ENCODE peak calls at places on chromosomes 3 and 15, in nine cellular contexts. X, M, O, G, T, S, U, Y and Q are unnamed samples.

GRCh38 chr15:59232476-59232875 is 25.8 kb downstream of the LDHAL6B start:
- DNase-seq in S (peak), X (no peak), G (no peak), O (no peak), T (no peak), U (no peak), Y (peak), M (peak), Q (peak)

GRCh38 chr15:35159170-35159569 is 74.1 kb upstream of the NANOGP8 start:
- DNase-seq in X (no peak), O (no peak), Y (no peak), M (no peak), S (no peak), T (no peak), U (no peak), G (no peak), Q (no peak)

GRCh38 chr3:90062018-90062417 is 954.6 kb downstream of the EPHA3 start:
- DNase-seq in M (no peak), O (no peak), G (no peak), S (peak), Y (peak), T (no peak), U (no peak), X (no peak), Q (no peak)

GRCh38 chr3:165640970-165641369 is 196.3 kb downstream of the BCHE start:
- DNase-seq in X (no peak), G (no peak), M (no peak), U (no peak), T (no peak), O (no peak), Y (no peak), S (no peak), Q (no peak)

GRCh38 chr3:58013099-58013498 is 4.9 kb downstream of the FLNB start:
- DNase-seq in Y (no peak), S (no peak), T (no peak), O (no peak), M (no peak), G (no peak), U (no peak), X (no peak), Q (no peak)

GRCh38 chr15:67863442-67863987 is 23.7 kb upstream of the RNU6-1 start:
- DNase-seq in M (no peak), Y (peak), X (peak), S (peak), G (peak), O (peak), T (peak), U (peak), Q (no peak)

GRCh38 chr3:65953301-65953812 is 85.4 kb downstream of the MAGI1 start:
- DNase-seq in M (no peak), O (no peak), S (peak), Y (peak), G (no peak), U (no peak), X (no peak), T (peak), Q (no peak)

GRCh38 chr3:68504185-68504584 is 428.2 kb downstream of the TAFA4 start:
- DNase-seq in Y (no peak), G (no peak), X (no peak), T (no peak), S (no peak), M (no peak), O (no peak), U (no peak), Q (no peak)

GRCh38 chr3:58256511-58256910 is 18.9 kb downstream of the ABHD6 start:
- DNase-seq in T (no peak), X (no peak), G (no peak), U (no peak), Y (no peak), M (no peak), O (no peak), S (no peak), Q (no peak)

GRCh38 chr3:10882851-10883250 is 66.8 kb downstream of the SLC6A11 start:
- DNase-seq in S (no peak), T (no peak), G (no peak), M (no peak), Y (no peak), O (no peak), U (no peak), X (no peak), Q (no peak)

DNA sequence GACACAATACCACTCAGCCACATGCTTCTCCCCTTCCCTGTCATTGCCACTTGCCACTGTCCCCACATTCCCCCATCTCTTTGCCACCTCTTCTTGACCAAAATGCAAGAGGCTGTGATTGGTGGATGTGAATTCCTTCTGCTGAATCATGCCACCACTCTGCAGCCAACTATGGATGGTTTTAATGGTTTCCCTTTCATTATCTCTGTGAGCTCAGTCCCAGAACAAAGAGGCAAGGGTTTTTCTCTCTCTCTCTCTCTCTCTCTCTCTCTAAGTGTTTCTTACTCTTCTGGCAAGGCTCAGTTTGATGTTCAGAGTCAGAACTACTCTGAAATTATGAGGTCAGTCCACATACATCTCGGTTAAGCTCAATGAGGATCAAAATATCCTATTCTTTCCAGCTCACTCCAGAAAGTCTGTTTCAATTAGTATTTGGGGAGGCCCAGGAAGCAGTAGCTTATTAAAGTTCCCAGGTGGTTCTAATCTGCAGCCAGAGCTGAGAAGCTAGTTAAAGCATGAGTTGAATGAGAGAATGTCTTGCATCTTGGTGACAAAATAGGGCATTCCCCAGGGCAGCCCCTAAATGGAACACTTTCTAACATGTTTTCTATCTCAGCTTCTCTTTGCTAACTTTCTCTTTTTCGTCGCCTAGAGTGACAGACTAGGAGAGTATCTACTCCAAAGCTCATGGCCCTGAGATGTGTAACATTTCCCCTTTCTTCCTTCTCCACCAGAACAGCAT is 8.5 kb upstream of the ILDR1 start:
- DNase-seq in S (no peak), Y (peak), X (no peak), M (peak), U (no peak), G (no peak), O (no peak), T (no peak), Q (no peak)
- H3K4me3 ChIP-seq in S (no peak), Y (no peak), X (no peak), M (no peak), U (no peak), G (no peak), O (no peak), T (no peak), Q (no peak)

DNA sequence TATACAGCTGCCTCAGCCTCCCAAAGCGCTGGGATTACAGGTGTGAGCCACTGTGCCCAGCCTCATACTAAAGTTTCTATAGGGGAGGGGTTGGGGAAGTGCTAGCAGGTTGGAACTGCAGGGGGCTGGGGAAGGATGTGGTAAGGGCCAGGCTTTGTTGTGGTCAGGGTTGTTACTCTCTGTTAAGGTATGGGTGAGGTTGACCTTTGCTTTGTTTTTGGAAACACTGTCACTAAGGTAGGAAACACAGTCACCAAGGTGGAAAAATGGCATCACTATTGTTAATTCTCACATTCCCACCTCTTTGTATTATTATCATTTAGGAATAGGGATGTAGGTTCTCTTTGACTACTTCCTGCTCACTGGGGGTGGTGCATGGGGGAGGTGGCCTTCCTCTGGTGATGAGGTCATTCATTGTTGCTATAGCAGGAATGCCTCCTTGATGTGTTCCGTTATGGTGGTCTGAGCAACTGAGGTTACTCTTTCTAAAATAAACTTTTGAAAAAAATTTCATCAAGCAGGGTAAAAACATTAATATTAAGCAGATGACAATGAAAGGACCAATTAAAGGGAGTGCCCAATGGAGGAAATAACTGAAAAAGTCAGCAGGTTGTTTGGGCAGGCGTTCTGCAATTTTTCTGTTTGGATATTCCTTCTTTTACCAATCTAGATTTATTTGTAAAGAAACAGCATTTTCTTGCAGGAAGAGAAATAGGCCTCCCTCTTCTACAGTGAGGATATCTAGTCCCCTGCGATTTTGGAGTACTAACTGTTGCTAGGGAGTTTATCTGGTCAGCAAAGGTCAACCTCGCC is 150.5 kb downstream of the WDR76 start:
- DNase-seq in U (no peak), M (no peak), X (no peak), O (no peak), S (peak), Y (no peak), T (no peak), G (no peak), Q (no peak)
- H3K4me3 ChIP-seq in U (no peak), M (no peak), X (no peak), O (no peak), S (no peak), Y (no peak), T (no peak), G (no peak), Q (no peak)

GRCh38 chr15:25062551-25063430 is 108.0 kb downstream of the SNRPN start:
- DNase-seq in M (no peak), U (no peak), T (no peak), G (no peak), Y (no peak), O (peak), S (no peak), X (no peak), Q (no peak)
- H3K4me3 ChIP-seq in M (no peak), U (peak), T (no peak), G (no peak), Y (no peak), O (no peak), S (no peak), X (no peak), Q (no peak)

GRCh38 chr3:1072040-1072439 is 20.8 kb upstream of the CNTN6 start:
- DNase-seq in U (no peak), Y (no peak), X (peak), T (no peak), M (no peak), O (no peak), G (no peak), S (no peak), Q (no peak)
- H3K4me3 ChIP-seq in U (no peak), Y (no peak), X (no peak), T (no peak), M (no peak), O (no peak), G (no peak), S (no peak), Q (no peak)

DNA sequence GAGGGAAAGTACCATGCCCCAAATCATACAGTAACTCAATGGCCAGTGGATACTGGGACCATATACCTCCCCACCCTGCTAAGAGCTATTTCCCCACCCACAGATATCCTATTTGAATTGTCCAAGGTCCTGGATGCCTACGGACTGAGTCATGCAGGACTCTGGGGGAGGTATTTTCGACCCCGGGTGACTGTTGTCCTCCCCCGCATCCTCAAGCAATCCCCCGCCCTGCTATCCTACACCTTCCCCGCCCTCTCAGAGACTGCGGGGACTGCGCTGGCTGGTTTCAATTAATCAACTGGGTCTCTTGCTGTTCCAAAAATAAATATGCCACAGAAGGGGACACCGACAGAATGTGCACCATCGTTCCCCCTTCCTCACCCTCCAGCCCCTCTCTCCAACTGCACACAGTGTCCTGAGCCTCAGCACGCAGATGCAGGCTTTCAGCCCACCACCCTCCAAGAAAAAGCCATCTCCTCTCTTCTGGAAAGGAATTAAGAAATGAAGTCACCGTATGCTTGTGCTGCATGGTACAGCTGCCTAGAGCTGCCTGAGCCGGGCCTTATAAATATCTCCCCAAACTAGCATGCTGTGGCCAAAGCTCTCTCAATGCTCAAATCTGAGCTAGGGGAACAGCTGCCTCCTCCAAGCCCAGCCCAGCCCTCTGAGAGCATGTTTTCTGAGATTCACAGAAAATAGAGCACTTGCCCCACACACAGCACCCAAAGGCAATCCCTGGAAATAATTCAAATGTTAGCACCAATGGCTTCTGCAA is 8.2 kb downstream of the CAV3 start:
- DNase-seq in O (no peak), G (peak), Y (peak), X (peak), U (no peak), M (peak), S (peak), T (no peak), Q (peak)
- H3K4me3 ChIP-seq in O (no peak), G (peak), Y (peak), X (peak), U (no peak), M (peak), S (peak), T (no peak), Q (peak)

GRCh38 chr3:184910664-184911063 is 98.7 kb downstream of the VPS8 start:
- DNase-seq in U (no peak), O (no peak), X (no peak), Y (no peak), M (no peak), G (no peak), T (peak), S (peak), Q (no peak)

GRCh38 chr3:184918741-184919140 is 106.8 kb downstream of the VPS8 start:
- DNase-seq in S (no peak), M (no peak), G (no peak), X (no peak), U (no peak), Y (no peak), O (no peak), T (no peak), Q (no peak)

GRCh38 chr3:184911570-184911969 is 99.6 kb downstream of the VPS8 start:
- DNase-seq in G (no peak), O (no peak), T (no peak), U (no peak), S (no peak), M (no peak), Y (no peak), X (peak), Q (no peak)

GRCh38 chr3:184912166-184912565 is 100.2 kb downstream of the VPS8 start:
- DNase-seq in S (no peak), G (no peak), U (no peak), X (no peak), Y (no peak), M (no peak), O (no peak), T (no peak), Q (no peak)

GRCh38 chr3:184914628-184915027 is 102.7 kb downstream of the VPS8 start:
- DNase-seq in O (no peak), Y (peak), U (no peak), X (no peak), M (no peak), S (no peak), T (no peak), G (no peak), Q (no peak)
- H3K4me3 ChIP-seq in O (no peak), Y (no peak), U (no peak), X (no peak), M (no peak), S (no peak), T (no peak), G (no peak), Q (no peak)

DNA sequence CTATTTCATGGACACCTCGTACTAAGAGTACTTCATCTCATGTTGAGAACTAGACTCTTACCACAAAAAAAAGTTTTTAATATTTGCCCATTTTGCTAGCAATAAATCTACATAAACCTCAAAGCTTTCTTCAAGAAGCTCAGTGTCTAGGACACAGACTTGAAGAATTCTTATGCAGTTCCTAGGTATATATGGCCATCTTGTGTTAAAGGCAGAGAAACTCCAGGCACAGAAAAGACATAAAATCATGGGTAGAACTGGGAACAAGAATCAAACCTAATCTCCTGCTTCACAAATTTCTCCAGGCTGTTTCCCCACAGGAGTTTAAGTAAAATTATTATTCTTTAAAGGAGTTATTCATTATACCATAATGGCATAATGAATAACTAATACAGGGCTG is 4.4 kb downstream of the MBD4 start:
- DNase-seq in G (no peak), Y (no peak), S (no peak), O (no peak), T (no peak), M (no peak), X (no peak), U (no peak), Q (no peak)
- H3K4me3 ChIP-seq in G (no peak), Y (no peak), S (no peak), O (no peak), T (no peak), M (no peak), X (no peak), U (no peak), Q (no peak)